ENCODE peak calls at places on chromosome 20, in five cellular contexts. L, A, G, W and Z are unnamed samples.

GRCh38 chr20:57445298-57445697 is 54.1 kb downstream of the RBM38 start:
- DNase-seq in L (no peak), A (no peak), G (no peak), W (no peak), Z (no peak)

GRCh38 chr20:37564388-37565133 is 36.9 kb upstream of the BLCAP start:
- DNase-seq in L (peak), A (peak), G (peak), W (peak), Z (peak)

GRCh38 chr20:640674-641515 is 12.1 kb downstream of the SRXN1 start:
- DNase-seq in L (no peak), A (no peak), G (no peak), W (no peak), Z (no peak)

GRCh38 chr20:50575869-50576720 is 65.9 kb downstream of the PTPN1 start:
- DNase-seq in L (peak), A (peak), G (peak), W (no peak), Z (peak)

GRCh38 chr20:25452333-25452732 is 44.9 kb downstream of the GINS1 start:
- DNase-seq in L (no peak), A (no peak), G (no peak), W (no peak), Z (no peak)

GRCh38 chr20:10268636-10269035 is 50.0 kb downstream of the SNAP25 start:
- DNase-seq in L (no peak), A (no peak), G (no peak), W (no peak), Z (no peak)

GRCh38 chr20:22526512-22527012 is 57.8 kb downstream of the FOXA2 start:
- DNase-seq in L (no peak), A (no peak), G (no peak), W (no peak), Z (no peak)

GRCh38 chr20:21808863-21809664 is 103.6 kb downstream of the PAX1 start:
- DNase-seq in L (peak), A (peak), G (peak), W (no peak), Z (no peak)

GRCh38 chr20:10876558-10876957 is 202.8 kb upstream of the JAG1 start:
- DNase-seq in L (no peak), A (no peak), G (no peak), W (no peak), Z (no peak)

GRCh38 chr20:61507778-61508177 is 255.7 kb downstream of the CDH4 start:
- DNase-seq in L (no peak), A (no peak), G (no peak), W (no peak), Z (no peak)

GRCh38 chr20:51156041-51156795 is 133.3 kb upstream of the KCNG1 start:
- DNase-seq in L (no peak), A (peak), G (no peak), W (no peak), Z (peak)

GRCh38 chr20:17889226-17889625 is 79.4 kb downstream of the SNX5 start:
- DNase-seq in L (no peak), A (no peak), G (no peak), W (no peak), Z (no peak)

GRCh38 chr20:60254901-60255411 is 296.7 kb downstream of the CDH26 start:
- DNase-seq in L (no peak), A (no peak), G (no peak), W (peak), Z (peak)

GRCh38 chr20:1619861-1620444 is at the start of gene SIRPB1:
- DNase-seq in L (no peak), A (no peak), G (no peak), W (no peak), Z (no peak)

GRCh38 chr20:47300071-47300470 is 56.4 kb downstream of the ZMYND8 start:
- DNase-seq in L (no peak), A (no peak), G (no peak), W (no peak), Z (no peak)

GRCh38 chr20:59123011-59123676 is 40.5 kb upstream of the ZNF831 start:
- DNase-seq in L (no peak), A (peak), G (no peak), W (no peak), Z (no peak)

GRCh38 chr20:10249048-10249770 is 30.6 kb downstream of the SNAP25 start:
- DNase-seq in L (no peak), A (no peak), G (no peak), W (no peak), Z (no peak)

GRCh38 chr20:48794360-48794759 is 33.4 kb downstream of the PREX1 start:
- DNase-seq in L (peak), A (no peak), G (no peak), W (no peak), Z (no peak)

GRCh38 chr20:24379116-24379927 is 90.1 kb upstream of the SYNDIG1 start:
- DNase-seq in L (no peak), A (no peak), G (no peak), W (peak), Z (peak)

GRCh38 chr20:45406260-45407066 is 1.6 kb upstream of the DBNDD2 start:
- DNase-seq in L (peak), A (peak), G (peak), W (peak), Z (no peak)

GRCh38 chr20:34377072-34377847 is 14.2 kb downstream of the ITCH start:
- DNase-seq in L (no peak), A (no peak), G (no peak), W (no peak), Z (no peak)

GRCh38 chr20:62203378-62204030 is 16.6 kb downstream of the HRH3 start:
- DNase-seq in L (no peak), A (no peak), G (no peak), W (no peak), Z (no peak)

GRCh38 chr20:54085910-54086309 is 15.5 kb upstream of the BCAS1 start:
- DNase-seq in L (no peak), A (no peak), G (no peak), W (no peak), Z (no peak)

GRCh38 chr20:20466341-20466879 is 98.5 kb downstream of the INSM1 start:
- DNase-seq in L (no peak), A (no peak), G (no peak), W (peak), Z (no peak)

GRCh38 chr20:51446656-51447055 is 95.9 kb downstream of the NFATC2 start:
- DNase-seq in L (no peak), A (peak), G (peak), W (peak), Z (peak)

GRCh38 chr20:57685134-57685851 is 24.5 kb downstream of the PMEPA1 start:
- DNase-seq in L (no peak), A (peak), G (no peak), W (no peak), Z (no peak)

GRCh38 chr20:57089701-57090144 is 176.7 kb downstream of the BMP7 start:
- DNase-seq in L (peak), A (peak), G (peak), W (peak), Z (peak)

GRCh38 chr20:58228484-58229197 is at the start of gene ANKRD60:
- DNase-seq in L (no peak), A (peak), G (no peak), W (no peak), Z (no peak)

GRCh38 chr20:62664316-62664971 is 22.1 kb downstream of the SLCO4A1 start:
- DNase-seq in L (no peak), A (no peak), G (no peak), W (no peak), Z (no peak)

GRCh38 chr20:40948352-40949267 is 80.0 kb upstream of the TOP1 start:
- DNase-seq in L (no peak), A (no peak), G (no peak), W (peak), Z (no peak)

GRCh38 chr20:46959081-46959692 is 64.5 kb downstream of the EYA2 start:
- DNase-seq in L (no peak), A (no peak), G (no peak), W (peak), Z (peak)

GRCh38 chr20:48817367-48818030 is 10.3 kb downstream of the PREX1 start:
- DNase-seq in L (no peak), A (no peak), G (no peak), W (no peak), Z (no peak)

GRCh38 chr20:32028647-32029372 is 18.6 kb downstream of the CCM2L start:
- DNase-seq in L (no peak), A (peak), G (no peak), W (no peak), Z (no peak)

GRCh38 chr20:36499723-36500501 is 41.4 kb upstream of the MYL9 start:
- DNase-seq in L (no peak), A (peak), G (no peak), W (no peak), Z (peak)

GRCh38 chr20:3716195-3716834 is 3.9 kb upstream of the SIGLEC1 start:
- DNase-seq in L (no peak), A (peak), G (peak), W (peak), Z (no peak)

GRCh38 chr20:62824476-62825287 is 7.8 kb downstream of the COL9A3 start:
- DNase-seq in L (no peak), A (peak), G (peak), W (no peak), Z (no peak)

GRCh38 chr20:11919046-11919445 is 1.4 kb downstream of the BTBD3 start:
- DNase-seq in L (no peak), A (no peak), G (no peak), W (no peak), Z (no peak)

GRCh38 chr20:58571942-58572666 is 56.9 kb upstream of the APCDD1L start:
- DNase-seq in L (no peak), A (no peak), G (no peak), W (no peak), Z (peak)

GRCh38 chr20:21326700-21327099 is 23.6 kb downstream of the XRN2 start:
- DNase-seq in L (no peak), A (no peak), G (no peak), W (no peak), Z (no peak)